ENCODE peak calls at places on chromosome 11, in nine cellular contexts. E is Panc1, G is right lobe of liver, M is breast epithelium, B is psoas muscle, Z is tibial nerve, Y is adrenal gland, J is MM.1S, F is neural progenitor cell. U is an unnamed sample.

GRCh38 chr11:68353118-68353517 is 40.7 kb downstream of the LRP5 start:
- DNase-seq in E (no peak), G (no peak), M (no peak), B (no peak), Z (no peak), Y (no peak), J (no peak), F (no peak), U (no peak)

GRCh38 chr11:43579171-43579918 is 101.2 kb upstream of the HSD17B12 start:
- DNase-seq in E (no peak), G (no peak), M (no peak), B (no peak), Z (no peak), Y (no peak), J (no peak), F (peak; percentile 79), U (no peak)

GRCh38 chr11:10012068-10012467 is 282.0 kb downstream of the SBF2 start:
- DNase-seq in E (no peak), G (no peak), M (no peak), B (no peak), Z (no peak), Y (no peak), J (no peak), F (no peak), U (no peak)

GRCh38 chr11:128052912-128053641 is 534.3 kb downstream of the ETS1 start:
- DNase-seq in E (no peak), G (no peak), M (no peak), B (no peak), Z (no peak), Y (no peak), J (no peak), F (no peak), U (no peak)

GRCh38 chr11:114171257-114172054 is 111.9 kb downstream of the ZBTB16 start:
- DNase-seq in E (no peak), G (peak; percentile 95), M (no peak), B (peak; percentile 98), Z (peak; percentile 65), Y (peak; percentile 99), J (no peak), F (no peak), U (peak; percentile 100)

GRCh38 chr11:65613091-65613928 is 711 bp downstream of the MAP3K11 start:
- DNase-seq in E (no peak), G (peak; percentile 71), M (no peak), B (no peak), Z (no peak), Y (peak; percentile 23), J (peak; percentile 20), F (peak; percentile 45), U (peak; percentile 46)

GRCh38 chr11:120260616-120261015 is 20.7 kb downstream of the POU2F3 start:
- DNase-seq in E (no peak), G (no peak), M (no peak), B (no peak), Z (no peak), Y (no peak), J (no peak), F (no peak), U (no peak)

GRCh38 chr11:111148116-111148515 is 97.4 kb upstream of the POU2AF2 start:
- DNase-seq in E (no peak), G (no peak), M (no peak), B (no peak), Z (no peak), Y (no peak), J (no peak), F (no peak), U (peak; percentile 1)

GRCh38 chr11:30046211-30046945 is 29.5 kb upstream of the KCNA4 start:
- DNase-seq in E (no peak), G (no peak), M (no peak), B (no peak), Z (no peak), Y (no peak), J (no peak), F (peak; percentile 57), U (no peak)

GRCh38 chr11:131674051-131674755 is 303.8 kb downstream of the NTM start:
- DNase-seq in E (peak; percentile 47), G (peak; percentile 72), M (peak; percentile 63), B (peak; percentile 59), Z (peak; percentile 53), Y (peak; percentile 76), J (peak; percentile 56), F (peak; percentile 71), U (peak; percentile 79)

GRCh38 chr11:131672191-131672590 is 301.8 kb downstream of the NTM start:
- DNase-seq in E (no peak), G (no peak), M (peak; percentile 31), B (no peak), Z (no peak), Y (no peak), J (no peak), F (no peak), U (no peak)

GRCh38 chr11:131670876-131671275 is 300.5 kb downstream of the NTM start:
- DNase-seq in E (no peak), G (no peak), M (no peak), B (no peak), Z (no peak), Y (no peak), J (no peak), F (no peak), U (no peak)

GRCh38 chr11:131671320-131671719 is 300.9 kb downstream of the NTM start:
- DNase-seq in E (no peak), G (no peak), M (no peak), B (no peak), Z (no peak), Y (no peak), J (no peak), F (no peak), U (peak; percentile 24)

GRCh38 chr11:131671764-131672163 is 301.3 kb downstream of the NTM start:
- DNase-seq in E (no peak), G (no peak), M (no peak), B (no peak), Z (no peak), Y (no peak), J (no peak), F (peak; percentile 64), U (peak; percentile 66)
- TF ChIP-seq CTCF in E (peak; percentile 30), G (no peak), M (no peak), B (no peak), Z (no peak), Y (no peak), J (no peak), F (peak; percentile 60), U (peak; percentile 16)

DNA sequence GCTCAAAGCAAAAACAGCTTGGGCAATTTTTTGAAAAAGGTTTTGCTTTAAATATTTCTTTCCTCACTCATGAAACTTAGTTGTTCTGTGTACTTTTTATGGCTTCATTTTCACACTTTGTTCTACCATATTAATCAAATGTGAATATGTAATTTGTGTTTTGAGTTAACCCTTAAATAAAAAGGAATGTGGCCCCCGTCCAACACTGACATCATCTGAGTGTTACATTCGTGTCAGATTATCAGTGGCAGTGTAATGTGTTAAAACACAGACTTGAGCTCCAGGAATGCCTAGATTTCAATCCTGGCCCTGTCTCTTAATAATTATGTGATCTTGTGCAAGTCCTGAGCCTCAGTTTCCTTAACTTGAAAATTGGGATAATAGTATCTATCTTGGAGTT is 5.6 kb downstream of the RTN3 start:
- DNase-seq in E (no peak), G (no peak), M (no peak), B (no peak), Z (no peak), Y (no peak), J (no peak), F (no peak), U (no peak)
- H3K4me1 ChIP-seq in E (peaks cover 14% of the 10 kb centered on the region), G (no peaks in the 10 kb centered on the region), M (no peaks in the 10 kb centered on the region), B (peaks cover 73% of the 10 kb centered on the region), Z (no peaks in the 10 kb centered on the region), Y (peaks cover 53% of the 10 kb centered on the region), J (peaks cover 8% of the 10 kb centered on the region), F (peaks cover 13% of the 10 kb centered on the region), U (peaks cover 37% of the 10 kb centered on the region)

GRCh38 chr11:117985953-117986887 is at the start of gene IL10RA:
- DNase-seq in E (no peak), G (peak; percentile 90), M (no peak), B (peak; percentile 81), Z (peak; percentile 39), Y (peak; percentile 76), J (peak; percentile 93), F (peak; percentile 94), U (peak; percentile 82)

GRCh38 chr11:117989351-117990102 is 3.3 kb downstream of the IL10RA start:
- DNase-seq in E (no peak), G (no peak), M (no peak), B (no peak), Z (no peak), Y (peak; percentile 54), J (no peak), F (no peak), U (no peak)

GRCh38 chr11:117983163-117983475 is 3.1 kb upstream of the IL10RA start:
- DNase-seq in E (no peak), G (no peak), M (no peak), B (no peak), Z (no peak), Y (no peak), J (no peak), F (no peak), U (no peak)

GRCh38 chr11:117984471-117984870 is 1.7 kb upstream of the IL10RA start:
- DNase-seq in E (no peak), G (no peak), M (no peak), B (no peak), Z (no peak), Y (no peak), J (no peak), F (no peak), U (no peak)

DNA sequence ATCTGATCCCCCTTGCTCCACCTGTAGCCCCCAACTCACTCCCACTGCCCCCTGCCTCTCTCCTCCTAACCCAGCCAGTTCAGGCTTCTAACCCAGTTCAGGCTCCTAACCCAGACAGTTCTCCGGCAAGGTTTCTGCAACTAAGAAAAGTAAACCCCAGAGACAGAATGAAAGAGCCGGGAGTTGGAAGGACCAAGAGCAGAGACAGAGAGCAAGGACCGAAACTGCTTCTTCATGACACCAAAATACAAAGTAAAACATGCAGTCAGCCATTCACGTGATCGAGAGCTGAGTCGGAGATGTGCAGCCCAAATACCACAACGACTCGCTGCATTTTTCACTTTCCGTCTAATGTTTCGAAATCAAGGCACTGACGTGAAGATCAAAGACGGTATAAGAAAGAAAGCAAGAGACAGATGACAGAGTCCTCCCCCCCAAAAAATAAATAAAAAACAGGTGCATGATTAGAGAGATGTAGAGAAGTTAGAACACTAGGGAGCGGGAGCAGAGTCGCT is 844 bp downstream of the IL10RA start:
- DNase-seq in E (no peak), G (no peak), M (no peak), B (no peak), Z (no peak), Y (peak; percentile 30), J (peak; percentile 98), F (no peak), U (no peak)
- H3K27ac ChIP-seq in E (no peak overlapping the region), G (peak overlapping the region; percentile 75), M (peak overlapping the region; percentile 52), B (no peak overlapping the region), Z (peak overlapping the region; percentile 83), Y (no peak overlapping the region), J (peak overlapping the region; percentile 98), F (no peak overlapping the region), U (no peak overlapping the region)

DNA sequence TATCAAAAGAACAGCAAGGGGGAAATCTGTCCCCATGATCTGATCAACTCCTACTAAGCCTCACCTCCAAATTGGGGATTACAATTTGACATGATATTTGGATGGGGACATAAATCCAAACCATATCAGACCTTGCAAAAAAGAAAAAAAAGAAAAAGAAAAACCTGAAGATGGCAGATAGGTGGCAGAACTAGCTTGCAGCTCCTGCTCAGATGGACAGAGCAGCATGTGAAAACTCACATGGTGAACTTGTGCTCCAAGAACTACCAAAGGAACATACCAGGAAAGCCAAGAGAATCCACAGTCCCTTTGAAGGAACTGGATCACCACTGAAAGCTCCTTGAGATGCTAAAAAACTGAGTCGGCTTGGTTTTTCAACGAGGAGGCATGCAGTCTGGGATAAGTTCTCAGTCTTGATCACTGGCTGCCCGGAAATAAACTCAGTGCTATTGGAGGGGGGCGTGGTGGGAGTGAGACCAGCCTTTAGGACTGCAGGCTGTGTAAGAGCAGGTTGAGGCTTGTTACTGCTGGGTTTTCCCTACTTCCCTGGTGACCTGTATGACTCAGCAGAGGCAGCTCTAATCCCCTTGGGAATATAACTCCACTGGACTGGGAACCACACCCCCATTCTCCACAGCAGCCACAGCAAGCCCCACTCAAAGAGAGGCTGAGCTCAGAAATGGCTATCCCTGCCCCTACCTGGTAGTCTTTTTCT is 358.3 kb upstream of the ARHGAP42 start:
- DNase-seq in E (no peak), G (no peak), M (no peak), B (no peak), Z (no peak), Y (no peak), J (peak; percentile 25), F (peak; percentile 11), U (no peak)
- TF ChIP-seq CTCF in E (no peak), G (no peak), M (no peak), B (no peak), Z (no peak), Y (no peak), J (no peak), F (no peak), U (no peak)

U was measured in thyroid gland.